ENCODE peak calls at places on chromosomes 2 and 18, in six cellular contexts. L, S, J, U, B and C are unnamed samples.

GRCh38 chr2:145760781-145761649 is 1241.1 kb upstream of the ZEB2 start:
- DNase-seq in L (peak; percentile 17), S (no peak), J (peak; percentile 71), U (no peak), B (no peak), C (no peak)

GRCh38 chr2:51251356-51251755 is 219.4 kb upstream of the NRXN1 start:
- DNase-seq in L (no peak), S (no peak), J (no peak), U (no peak), B (no peak), C (no peak)

GRCh38 chr2:211351998-211352397 is 795.6 kb downstream of the CPS1 start:
- DNase-seq in L (peak; percentile 12), S (no peak), J (no peak), U (no peak), B (no peak), C (no peak)

GRCh38 chr2:105373895-105374401 is 24.9 kb downstream of the FHL2 start:
- DNase-seq in L (peak; percentile 78), S (no peak), J (no peak), U (no peak), B (no peak), C (peak; percentile 29)

GRCh38 chr2:112542974-112543760 is 902 bp downstream of the POLR1B start:
- DNase-seq in L (peak; percentile 36), S (no peak), J (peak; percentile 29), U (no peak), B (no peak), C (peak; percentile 17)

GRCh38 chr2:179749210-179749609 is 112.2 kb downstream of the ZNF385B start:
- DNase-seq in L (peak; percentile 6), S (no peak), J (no peak), U (no peak), B (no peak), C (no peak)

GRCh38 chr18:5972298-5972697 is 77.0 kb upstream of the TMEM200C start:
- DNase-seq in L (no peak), S (no peak), J (no peak), U (no peak), B (no peak), C (no peak)

GRCh38 chr2:88556026-88556425 is 71.2 kb downstream of the EIF2AK3 start:
- DNase-seq in L (no peak), S (no peak), J (no peak), U (no peak), B (no peak), C (no peak)

GRCh38 chr2:84958135-84959044 is 12.6 kb upstream of the KCMF1 start:
- DNase-seq in L (peak; percentile 99), S (no peak), J (peak; percentile 98), U (no peak), B (peak; percentile 83), C (peak; percentile 94)

GRCh38 chr18:23135679-23136325 is 517 bp downstream of the CABLES1 start:
- DNase-seq in L (no peak), S (peak; percentile 44), J (no peak), U (peak; percentile 86), B (peak; percentile 75), C (peak; percentile 33)

GRCh38 chr2:10435427-10436204 is 12.5 kb downstream of the ODC1 start:
- DNase-seq in L (no peak), S (no peak), J (no peak), U (peak; percentile 82), B (no peak), C (no peak)

GRCh38 chr2:33746401-33746800 is 147.3 kb upstream of the FAM98A start:
- DNase-seq in L (no peak), S (no peak), J (no peak), U (no peak), B (no peak), C (no peak)

DNA sequence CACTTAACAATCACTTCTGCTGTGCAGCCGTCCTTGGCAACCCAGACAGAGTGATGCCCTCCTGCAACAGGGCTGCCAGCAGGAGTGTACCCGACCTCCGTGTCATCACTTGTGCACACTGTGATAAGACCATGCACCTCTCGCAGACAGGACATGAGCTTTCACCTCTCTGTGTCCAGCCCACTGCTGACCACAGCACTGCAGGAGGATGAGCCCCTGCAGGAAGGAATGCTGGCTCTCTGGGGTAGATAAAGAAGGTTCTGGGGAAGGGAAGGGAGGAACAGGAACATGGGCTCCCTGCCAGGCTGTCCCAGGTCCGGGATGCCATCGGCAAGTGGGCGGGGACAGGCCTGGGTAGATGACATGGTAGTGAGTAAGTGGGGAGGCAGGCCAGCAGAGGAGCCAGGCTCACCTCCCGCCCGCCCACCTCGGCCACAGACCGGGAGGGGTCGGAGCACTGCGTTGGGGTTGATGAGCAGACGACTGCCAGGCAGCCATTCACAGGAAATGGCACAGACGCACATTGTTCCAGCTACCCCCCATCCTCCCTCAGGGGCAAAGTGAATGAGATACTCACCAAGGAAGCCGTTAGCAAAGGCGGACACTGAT is 18.6 kb upstream of the COL6A3 start:
- DNase-seq in L (peak; percentile 99), S (no peak), J (peak; percentile 73), U (peak; percentile 86), B (no peak), C (peak; percentile 14)
- H3K4me1 ChIP-seq in L (peaks cover 54% of the 10 kb centered on the region), S (peaks cover 4% of the 10 kb centered on the region), J (peaks cover 39% of the 10 kb centered on the region), U (peaks cover 37% of the 10 kb centered on the region), B (no peaks in the 10 kb centered on the region), C (no peaks in the 10 kb centered on the region)

DNA sequence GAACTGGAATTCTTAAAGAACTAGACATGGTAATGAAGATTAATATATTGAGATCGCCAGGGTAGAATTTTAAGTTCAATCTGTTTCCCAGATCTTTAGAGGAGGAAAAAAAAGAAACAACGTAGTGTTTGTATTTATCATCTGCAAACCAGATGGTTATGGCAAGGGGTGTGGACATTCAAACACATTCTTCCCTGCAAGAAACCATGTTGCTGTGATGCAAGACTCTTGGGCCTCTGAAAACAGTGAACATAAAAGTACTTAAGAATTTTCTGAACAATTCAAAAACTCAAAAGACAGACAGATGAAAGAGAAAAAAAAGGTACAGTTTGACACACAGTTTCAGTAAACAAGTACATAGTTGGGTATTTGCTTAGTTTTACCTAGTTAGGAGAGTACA is 35.6 kb downstream of the COL5A2 start:
- DNase-seq in L (no peak), S (no peak), J (peak; percentile 40), U (no peak), B (no peak), C (no peak)
- H3K4me1 ChIP-seq in L (no peaks in the 10 kb centered on the region), S (no peaks in the 10 kb centered on the region), J (peaks cover 28% of the 10 kb centered on the region), U (no peaks in the 10 kb centered on the region), B (no peaks in the 10 kb centered on the region), C (no peaks in the 10 kb centered on the region)

GRCh38 chr2:224319756-224320155 is 82.2 kb downstream of the FAM124B start:
- DNase-seq in L (no peak), S (no peak), J (no peak), U (no peak), B (no peak), C (no peak)

GRCh38 chr2:224325941-224326340 is 76.0 kb downstream of the FAM124B start:
- DNase-seq in L (no peak), S (no peak), J (no peak), U (no peak), B (no peak), C (no peak)

GRCh38 chr2:224328798-224329197 is 73.1 kb downstream of the FAM124B start:
- DNase-seq in L (no peak), S (no peak), J (no peak), U (no peak), B (no peak), C (no peak)

GRCh38 chr2:224324604-224325003 is 77.3 kb downstream of the FAM124B start:
- DNase-seq in L (no peak), S (no peak), J (no peak), U (no peak), B (no peak), C (peak; percentile 51)
- H3K4me1 ChIP-seq in L (no peaks in the 10 kb centered on the region), S (no peaks in the 10 kb centered on the region), J (no peaks in the 10 kb centered on the region), U (no peaks in the 10 kb centered on the region), B (no peaks in the 10 kb centered on the region), C (no peaks in the 10 kb centered on the region)

GRCh38 chr2:197251163-197251562 is 59.4 kb downstream of the ANKRD44 start:
- DNase-seq in L (no peak), S (no peak), J (no peak), U (no peak), B (no peak), C (no peak)

GRCh38 chr2:197254776-197255521 is 55.6 kb downstream of the ANKRD44 start:
- DNase-seq in L (no peak), S (no peak), J (no peak), U (no peak), B (no peak), C (no peak)

GRCh38 chr2:197248623-197249022 is 62.0 kb downstream of the ANKRD44 start:
- DNase-seq in L (no peak), S (no peak), J (no peak), U (no peak), B (no peak), C (peak; percentile 25)

GRCh38 chr2:197249771-197250397 is 60.7 kb downstream of the ANKRD44 start:
- DNase-seq in L (no peak), S (no peak), J (no peak), U (no peak), B (no peak), C (no peak)

DNA sequence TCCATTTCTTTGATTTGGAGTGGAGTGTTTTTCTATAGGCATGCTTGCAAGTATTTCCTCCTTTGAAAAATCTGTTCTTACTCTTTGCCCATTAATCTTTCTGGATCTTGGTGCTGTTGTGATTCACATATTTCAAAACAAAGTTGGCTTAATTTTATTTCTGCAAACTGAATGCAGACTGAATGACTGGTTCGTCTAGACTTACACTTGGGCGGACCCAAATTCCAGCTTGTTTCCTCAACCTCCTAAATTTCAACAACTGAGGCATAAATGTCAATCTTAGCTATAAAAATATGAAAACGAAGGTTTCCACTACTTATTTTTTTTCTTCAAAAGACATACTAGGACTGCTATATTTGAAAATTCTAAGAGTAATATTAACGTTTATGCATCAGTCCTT is 59.0 kb downstream of the ANKRD44 start:
- DNase-seq in L (no peak), S (no peak), J (no peak), U (no peak), B (no peak), C (no peak)
- H3K4me1 ChIP-seq in L (no peaks in the 10 kb centered on the region), S (no peaks in the 10 kb centered on the region), J (no peaks in the 10 kb centered on the region), U (peaks cover 75% of the 10 kb centered on the region), B (peaks cover 6% of the 10 kb centered on the region), C (peaks cover 4% of the 10 kb centered on the region)

GRCh38 chr2:108719149-108720044 is at the start of gene RANBP2:
- DNase-seq in L (peak; percentile 96), S (peak; percentile 93), J (peak; percentile 99), U (peak; percentile 98), B (peak; percentile 96), C (peak; percentile 94)
- H3K4me1 ChIP-seq in L (peaks cover 7% of the 10 kb centered on the region), S (no peaks in the 10 kb centered on the region), J (peaks cover 6% of the 10 kb centered on the region), U (peaks cover 22% of the 10 kb centered on the region), B (no peaks in the 10 kb centered on the region), C (no peaks in the 10 kb centered on the region)

GRCh38 chr2:63055510-63056308 is 5.1 kb downstream of the OTX1 start:
- DNase-seq in L (no peak), S (no peak), J (no peak), U (no peak), B (peak; percentile 55), C (no peak)
- H3K4me1 ChIP-seq in L (no peaks in the 10 kb centered on the region), S (no peaks in the 10 kb centered on the region), J (peaks cover 5% of the 10 kb centered on the region), U (peaks cover 89% of the 10 kb centered on the region), B (peaks cover 30% of the 10 kb centered on the region), C (peaks cover 5% of the 10 kb centered on the region)

GRCh38 chr18:13376298-13376840 is 157.8 kb downstream of the LDLRAD4 start:
- DNase-seq in L (no peak), S (no peak), J (no peak), U (no peak), B (no peak), C (no peak)
- H3K4me1 ChIP-seq in L (peaks cover 7% of the 10 kb centered on the region), S (peaks cover 7% of the 10 kb centered on the region), J (peaks cover 15% of the 10 kb centered on the region), U (peaks cover 39% of the 10 kb centered on the region), B (peaks cover 8% of the 10 kb centered on the region), C (peaks cover 3% of the 10 kb centered on the region)